ENCODE peak calls at places on chromosomes 1 and 21, in six cellular contexts. E, F, R, I, T and U are unnamed samples.

GRCh38 chr1:36644556-36644955 is 161.8 kb upstream of the CSF3R start:
- DNase-seq in I (no peak), R (no peak), E (no peak), T (no peak), F (no peak), U (no peak)

GRCh38 chr1:229645296-229646050 is 19.4 kb downstream of the URB2 start:
- DNase-seq in F (no peak), E (no peak), I (no peak), R (no peak), T (no peak), U (no peak)

GRCh38 chr1:89896105-89896942 is 75.5 kb downstream of the LRRC8D start:
- DNase-seq in R (no peak), T (peak), I (no peak), E (no peak), F (no peak), U (no peak)

GRCh38 chr1:196861429-196861828 is 26.4 kb upstream of the CFHR4 start:
- DNase-seq in T (no peak), E (no peak), R (no peak), F (no peak), I (no peak), U (peak)

GRCh38 chr1:182715531-182715930 is 31.1 kb upstream of the RGS8 start:
- DNase-seq in E (no peak), I (no peak), F (no peak), R (no peak), T (no peak), U (no peak)

GRCh38 chr1:193549067-193549466 is 362.7 kb upstream of the B3GALT2 start:
- DNase-seq in R (no peak), I (no peak), T (no peak), E (no peak), F (no peak), U (no peak)

GRCh38 chr21:34669149-34669879 is 520 bp downstream of the CLIC6 start:
- DNase-seq in R (no peak), T (no peak), E (no peak), F (no peak), I (no peak), U (no peak)

GRCh38 chr21:20030390-20030789 is 967.8 kb upstream of the NCAM2 start:
- DNase-seq in I (no peak), F (no peak), R (no peak), E (no peak), T (no peak), U (no peak)

GRCh38 chr1:4971666-4972065 is 317.3 kb downstream of the AJAP1 start:
- DNase-seq in E (no peak), R (no peak), T (no peak), I (no peak), F (no peak), U (no peak)

GRCh38 chr1:91884459-91885290 is 1.3 kb downstream of the TGFBR3 start:
- DNase-seq in I (no peak), F (peak), R (no peak), T (no peak), E (peak), U (no peak)

GRCh38 chr1:3630161-3630611 is 5.4 kb downstream of the TPRG1L start:
- DNase-seq in I (no peak), F (no peak), R (no peak), T (no peak), E (no peak), U (no peak)

GRCh38 chr1:200895448-200895799 is 724 bp downstream of the INAVA start:
- DNase-seq in I (no peak), F (peak), R (no peak), T (no peak), E (no peak), U (no peak)

GRCh38 chr1:98468111-98468717 is 193.3 kb upstream of the SNX7 start:
- DNase-seq in E (no peak), R (peak), T (peak), F (peak), I (peak), U (peak)

GRCh38 chr1:23801338-23801748 is 789 bp upstream of the GALE start:
- DNase-seq in T (peak), I (no peak), F (peak), E (no peak), R (no peak), U (no peak)

GRCh38 chr1:222792744-222793143 is 22.1 kb upstream of the DISP1 start:
- DNase-seq in I (no peak), R (no peak), E (no peak), F (peak), T (no peak), U (no peak)

GRCh38 chr1:226889616-226890330 is 19.4 kb downstream of the PSEN2 start:
- DNase-seq in E (no peak), T (no peak), R (no peak), F (no peak), I (no peak), U (no peak)

GRCh38 chr1:214146523-214146922 is 134.4 kb upstream of the SMYD2 start:
- DNase-seq in F (peak), E (no peak), R (no peak), I (no peak), T (no peak), U (peak)

GRCh38 chr1:210764536-210764935 is 369.4 kb downstream of the KCNH1 start:
- DNase-seq in T (no peak), I (no peak), F (no peak), R (no peak), E (no peak), U (no peak)